ENCODE peak calls at places on chromosomes 5 and 9, in six cellular contexts. Z is IMR-90, P is ovary, G is GM06990, Q is fibroblast of lung, S is adrenal gland. J is an unnamed sample.

GRCh38 chr5:152505442-152506042 is 100.5 kb upstream of the NMUR2 start:
- DNase-seq in G (no peak), Z (peak), P (peak), Q (peak), S (peak), J (peak)

GRCh38 chr5:84680908-84681307 is 296.2 kb upstream of the EDIL3 start:
- DNase-seq in P (no peak), Q (no peak), Z (no peak), G (no peak), S (no peak), J (no peak)

GRCh38 chr9:124767830-124768229 is 3.3 kb downstream of the NR6A1 start:
- DNase-seq in S (no peak), Z (no peak), G (no peak), P (no peak), Q (no peak), J (no peak)

GRCh38 chr9:137025120-137025966 is 2.7 kb downstream of the ABCA2 start:
- DNase-seq in S (no peak), Q (no peak), G (no peak), Z (no peak), P (no peak), J (peak)

GRCh38 chr5:155023320-155023719 is 9.8 kb downstream of the KIF4B start:
- DNase-seq in G (no peak), Q (no peak), S (no peak), Z (no peak), P (no peak), J (no peak)

GRCh38 chr9:109117856-109118801 is 1.6 kb downstream of the TMEM245 start:
- DNase-seq in Q (peak), G (no peak), P (peak), Z (peak), S (peak), J (no peak)

GRCh38 chr5:125484272-125485002 is 738.0 kb upstream of the ZNF608 start:
- DNase-seq in S (peak), P (peak), Z (peak), Q (peak), G (no peak), J (no peak)

GRCh38 chr5:112917453-112918005 is 4.5 kb downstream of the REEP5 start:
- DNase-seq in G (no peak), Q (peak), Z (peak), S (no peak), P (no peak), J (no peak)

GRCh38 chr5:124156408-124157027 is 589.9 kb downstream of the ZNF608 start:
- DNase-seq in G (no peak), Z (peak), P (no peak), Q (peak), S (no peak), J (no peak)

GRCh38 chr9:131503626-131504465 is 1.1 kb downstream of the POMT1 start:
- DNase-seq in Q (peak), G (peak), P (no peak), Z (peak), S (no peak), J (no peak)

GRCh38 chr9:607417-607816 is 234.1 kb upstream of the DMRT1 start:
- DNase-seq in P (no peak), Z (no peak), S (no peak), Q (no peak), G (no peak), J (no peak)

GRCh38 chr9:29039258-29039657 is 1466.0 kb upstream of the C9orf72 start:
- DNase-seq in G (no peak), S (no peak), Z (no peak), P (no peak), Q (peak), J (no peak)

GRCh38 chr9:122206118-122207046 is 22.4 kb downstream of the LHX6 start:
- DNase-seq in P (no peak), Z (peak), S (no peak), Q (peak), G (no peak), J (no peak)

GRCh38 chr9:135222991-135223760 is 135.7 kb downstream of the OLFM1 start:
- DNase-seq in G (no peak), Q (no peak), S (no peak), Z (no peak), P (no peak), J (no peak)

GRCh38 chr5:161544350-161544765 is 2.2 kb downstream of the GABRB2 start:
- DNase-seq in S (peak), P (no peak), Q (peak), Z (peak), G (no peak), J (peak)

GRCh38 chr9:68873179-68873578 is 140.7 kb downstream of the PRKACG start:
- DNase-seq in Q (no peak), Z (no peak), G (no peak), P (no peak), S (no peak), J (no peak)

GRCh38 chr9:29564564-29564963 is 1991.3 kb upstream of the C9orf72 start:
- DNase-seq in P (no peak), G (no peak), Q (no peak), S (no peak), Z (no peak), J (no peak)

GRCh38 chr5:111075520-111075919 is 4.0 kb downstream of the TSLP start:
- DNase-seq in Z (peak), P (no peak), Q (peak), S (no peak), G (no peak), J (no peak)

GRCh38 chr9:21395778-21396717 is 10.8 kb upstream of the IFNA2 start:
- DNase-seq in P (peak), S (peak), Q (no peak), G (peak), Z (no peak), J (no peak)

GRCh38 chr9:91179237-91180138 is 182.2 kb downstream of the AUH start:
- DNase-seq in Z (peak), G (no peak), Q (peak), S (no peak), P (peak), J (no peak)

GRCh38 chr5:150137997-150138396 is 17.6 kb downstream of the PDGFRB start:
- DNase-seq in Q (peak), P (peak), Z (peak), G (no peak), S (peak), J (no peak)

GRCh38 chr5:150137168-150137957 is 18.3 kb downstream of the PDGFRB start:
- DNase-seq in P (no peak), S (peak), G (no peak), Q (peak), Z (peak), J (no peak)

GRCh38 chr5:150135557-150135956 is 20.1 kb downstream of the PDGFRB start:
- DNase-seq in Z (no peak), G (no peak), P (no peak), Q (no peak), S (no peak), J (no peak)

GRCh38 chr5:150136290-150136689 is 19.4 kb downstream of the PDGFRB start:
- DNase-seq in G (no peak), Z (no peak), Q (no peak), S (no peak), P (no peak), J (no peak)

GRCh38 chr5:150136841-150137167 is 18.8 kb downstream of the PDGFRB start:
- DNase-seq in Z (no peak), Q (no peak), G (no peak), S (no peak), P (no peak), J (no peak)
- H3K4me3 ChIP-seq in Z (no peak), Q (no peak), G (no peak), S (no peak), P (no peak), J (no peak)

DNA sequence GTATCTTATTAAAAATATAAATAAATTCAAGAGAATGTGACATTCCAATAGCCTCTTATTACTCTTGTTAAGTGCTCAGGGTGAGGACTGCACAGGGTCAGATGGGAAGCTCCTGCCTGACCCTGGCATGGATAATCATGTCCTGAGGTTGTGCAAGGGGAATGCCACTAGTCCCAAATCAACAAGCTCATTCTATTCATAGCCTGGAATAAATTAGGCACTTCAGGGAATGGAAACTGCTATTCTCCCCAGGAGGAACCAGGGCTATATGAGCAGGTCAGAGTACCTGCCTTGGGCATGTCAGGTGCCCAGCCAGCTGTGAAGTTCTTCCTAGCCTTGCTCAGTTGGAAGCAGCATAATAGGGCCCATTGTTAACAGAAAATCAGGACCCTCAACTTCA is 262.8 kb downstream of the FBXL17 start:
- DNase-seq in G (no peak), Q (no peak), S (no peak), P (no peak), Z (no peak), J (no peak)
- H3K4me3 ChIP-seq in G (no peak), Q (no peak), S (no peak), P (no peak), Z (no peak), J (no peak)

DNA sequence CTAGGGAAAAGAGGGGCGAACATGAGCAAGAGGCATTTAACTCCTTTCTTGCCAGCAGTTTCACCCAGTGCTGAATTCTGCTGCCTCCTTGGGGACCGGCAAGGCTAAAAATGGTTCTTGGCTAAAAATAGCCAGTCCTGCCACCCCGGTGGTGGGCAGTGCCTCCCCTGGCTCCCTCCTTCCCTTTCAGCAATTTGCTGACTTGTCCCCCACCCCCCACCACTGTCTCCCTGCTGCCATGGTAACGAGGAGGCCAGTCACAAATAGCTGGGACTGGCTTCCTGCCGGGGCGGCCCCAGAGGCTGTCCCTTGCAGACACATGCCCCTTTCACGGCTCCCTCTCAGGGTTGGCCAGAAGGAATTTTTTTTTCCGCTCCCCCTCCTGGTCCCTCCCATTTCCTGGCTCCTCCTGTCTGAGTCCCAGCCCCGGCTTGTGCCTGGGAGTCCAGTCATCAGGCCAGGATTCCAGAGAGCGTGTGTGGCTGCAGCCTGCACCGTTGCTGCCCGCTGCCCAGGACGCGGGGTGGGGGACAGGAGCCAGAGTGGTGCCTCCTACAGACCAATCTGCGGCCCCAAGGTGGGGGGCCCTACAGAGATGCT is 130.3 kb downstream of the RGS3 start:
- DNase-seq in G (peak), Q (peak), P (peak), Z (peak), S (peak), J (no peak)
- H3K4me3 ChIP-seq in G (no peak), Q (peak), P (peak), Z (peak), S (peak), J (no peak)

DNA sequence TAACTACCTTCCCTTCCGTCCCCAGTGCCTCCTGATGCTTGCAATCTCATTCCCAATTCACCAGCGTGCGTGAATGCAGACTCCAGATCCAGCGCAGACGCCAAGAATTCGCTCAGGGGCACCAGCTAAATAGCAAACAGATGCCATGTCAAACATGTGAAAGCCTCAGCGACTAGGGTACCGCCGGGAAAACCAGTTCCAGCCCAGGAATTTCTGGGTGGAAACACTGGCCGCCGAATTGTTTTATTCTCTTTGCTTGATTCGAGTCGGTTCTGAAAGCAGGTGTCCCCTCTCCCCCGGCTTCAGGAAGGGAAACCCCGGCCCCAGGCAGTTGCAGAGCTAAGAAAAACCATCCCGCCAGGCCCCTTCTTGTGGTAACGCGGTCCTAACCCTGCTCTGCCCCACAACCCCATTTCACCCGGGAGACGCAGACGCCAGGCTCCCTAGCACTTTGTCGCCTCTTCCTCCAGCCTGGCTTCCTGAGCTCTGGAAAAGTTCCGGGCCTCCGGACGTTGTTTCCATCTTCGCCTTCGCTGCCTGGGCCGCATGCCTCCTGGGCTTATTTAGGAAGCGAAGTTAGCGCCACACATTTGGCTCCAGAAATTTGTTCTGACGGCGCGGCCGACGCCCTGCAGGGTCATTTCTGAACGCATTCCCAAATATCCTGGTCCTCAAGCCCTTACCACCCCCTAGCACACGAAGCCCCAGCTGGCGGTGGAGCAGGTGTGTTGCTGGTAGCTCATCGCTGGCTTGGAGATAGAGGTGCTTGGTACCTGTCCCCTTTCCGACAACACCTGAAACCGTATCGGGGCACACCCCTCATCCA is 649 bp upstream of the LVRN start:
- DNase-seq in Z (no peak), S (no peak), Q (peak), P (no peak), G (no peak), J (no peak)
- H3K4me3 ChIP-seq in Z (no peak), S (no peak), Q (peak), P (no peak), G (no peak), J (no peak)